ENCODE peak calls at places on chromosome 11, in nine cellular contexts. One of them, this sample, is unnamed.

GRCh38 chr11:35845860-35846259 is 98.0 kb upstream of the LDLRAD3 start:
- DNase-seq in ureter: no peak
- DNase-seq in DMS 273 treated with DMSO at 0.1 percent for 48 hours: no peak
- DNase-seq in DMS53: no peak
- DNase-seq in caudate nucleus: no peak
- DNase-seq in NCI-H1105: no peak
- DNase-seq in transverse colon: no peak
- DNase-seq in Peyer's patch: no peak
- DNase-seq in fibroblast of lung: no peak
- DNase-seq in this sample: no peak

GRCh38 chr11:67111261-67111660 is 7.8 kb upstream of the KDM2A start:
- DNase-seq in ureter: no peak
- DNase-seq in DMS 273 treated with DMSO at 0.1 percent for 48 hours: peak
- DNase-seq in DMS53: no peak
- DNase-seq in caudate nucleus: no peak
- DNase-seq in NCI-H1105: no peak
- DNase-seq in transverse colon: no peak
- DNase-seq in Peyer's patch: no peak
- DNase-seq in fibroblast of lung: peak
- DNase-seq in this sample: no peak

GRCh38 chr11:114354076-114354475 is 46.2 kb downstream of the C11orf71 start:
- DNase-seq in ureter: no peak
- DNase-seq in DMS 273 treated with DMSO at 0.1 percent for 48 hours: no peak
- DNase-seq in DMS53: peak
- DNase-seq in caudate nucleus: no peak
- DNase-seq in NCI-H1105: no peak
- DNase-seq in transverse colon: no peak
- DNase-seq in Peyer's patch: no peak
- DNase-seq in fibroblast of lung: peak
- DNase-seq in this sample: no peak

GRCh38 chr11:17014774-17015638 is 792 bp upstream of the PLEKHA7 start:
- DNase-seq in ureter: no peak
- DNase-seq in DMS 273 treated with DMSO at 0.1 percent for 48 hours: no peak
- DNase-seq in DMS53: peak
- DNase-seq in caudate nucleus: no peak
- DNase-seq in NCI-H1105: peak
- DNase-seq in transverse colon: peak
- DNase-seq in Peyer's patch: peak
- DNase-seq in fibroblast of lung: peak
- DNase-seq in this sample: no peak

GRCh38 chr11:17915500-17916143 is 97.2 kb downstream of the SERGEF start:
- DNase-seq in ureter: no peak
- DNase-seq in DMS 273 treated with DMSO at 0.1 percent for 48 hours: no peak
- DNase-seq in DMS53: peak
- DNase-seq in caudate nucleus: no peak
- DNase-seq in NCI-H1105: no peak
- DNase-seq in transverse colon: no peak
- DNase-seq in Peyer's patch: no peak
- DNase-seq in fibroblast of lung: no peak
- DNase-seq in this sample: no peak

GRCh38 chr11:118194835-118195627 is 18.6 kb upstream of the SCN2B start:
- DNase-seq in ureter: peak
- DNase-seq in DMS 273 treated with DMSO at 0.1 percent for 48 hours: no peak
- DNase-seq in DMS53: peak
- DNase-seq in caudate nucleus: no peak
- DNase-seq in NCI-H1105: peak
- DNase-seq in transverse colon: peak
- DNase-seq in Peyer's patch: peak
- DNase-seq in fibroblast of lung: peak
- DNase-seq in this sample: no peak

GRCh38 chr11:56885182-56885581 is 103.5 kb upstream of the OR5AK2 start:
- DNase-seq in ureter: no peak
- DNase-seq in DMS 273 treated with DMSO at 0.1 percent for 48 hours: no peak
- DNase-seq in DMS53: peak
- DNase-seq in caudate nucleus: no peak
- DNase-seq in NCI-H1105: no peak
- DNase-seq in transverse colon: peak
- DNase-seq in Peyer's patch: peak
- DNase-seq in fibroblast of lung: no peak
- DNase-seq in this sample: no peak

GRCh38 chr11:76600124-76600655 is 70.4 kb downstream of the LRRC32 start:
- DNase-seq in ureter: no peak
- DNase-seq in DMS 273 treated with DMSO at 0.1 percent for 48 hours: no peak
- DNase-seq in DMS53: no peak
- DNase-seq in caudate nucleus: no peak
- DNase-seq in NCI-H1105: no peak
- DNase-seq in transverse colon: no peak
- DNase-seq in Peyer's patch: peak
- DNase-seq in fibroblast of lung: no peak
- DNase-seq in this sample: no peak

GRCh38 chr11:115477410-115477809 is 26.8 kb downstream of the CADM1 start:
- DNase-seq in ureter: no peak
- DNase-seq in DMS 273 treated with DMSO at 0.1 percent for 48 hours: no peak
- DNase-seq in DMS53: peak
- DNase-seq in caudate nucleus: no peak
- DNase-seq in NCI-H1105: no peak
- DNase-seq in transverse colon: no peak
- DNase-seq in Peyer's patch: no peak
- DNase-seq in fibroblast of lung: no peak
- DNase-seq in this sample: no peak

GRCh38 chr11:1920909-1921575 is 1.5 kb downstream of the TNNT3 start:
- DNase-seq in ureter: peak
- DNase-seq in DMS 273 treated with DMSO at 0.1 percent for 48 hours: no peak
- DNase-seq in DMS53: peak
- DNase-seq in caudate nucleus: no peak
- DNase-seq in NCI-H1105: no peak
- DNase-seq in transverse colon: no peak
- DNase-seq in Peyer's patch: no peak
- DNase-seq in fibroblast of lung: no peak
- DNase-seq in this sample: no peak

GRCh38 chr11:64611961-64612646 is 21.1 kb downstream of the SLC22A12 start:
- DNase-seq in ureter: no peak
- DNase-seq in DMS 273 treated with DMSO at 0.1 percent for 48 hours: no peak
- DNase-seq in DMS53: no peak
- DNase-seq in caudate nucleus: no peak
- DNase-seq in NCI-H1105: no peak
- DNase-seq in transverse colon: no peak
- DNase-seq in Peyer's patch: no peak
- DNase-seq in fibroblast of lung: no peak
- DNase-seq in this sample: no peak

GRCh38 chr11:11909727-11910126 is 68.0 kb downstream of the USP47 start:
- DNase-seq in ureter: no peak
- DNase-seq in DMS 273 treated with DMSO at 0.1 percent for 48 hours: no peak
- DNase-seq in DMS53: no peak
- DNase-seq in caudate nucleus: no peak
- DNase-seq in NCI-H1105: no peak
- DNase-seq in transverse colon: no peak
- DNase-seq in Peyer's patch: no peak
- DNase-seq in fibroblast of lung: peak
- DNase-seq in this sample: no peak

GRCh38 chr11:86938900-86939880 is 16.0 kb downstream of the FZD4 start:
- DNase-seq in ureter: no peak
- DNase-seq in DMS 273 treated with DMSO at 0.1 percent for 48 hours: peak
- DNase-seq in DMS53: peak
- DNase-seq in caudate nucleus: no peak
- DNase-seq in NCI-H1105: peak
- DNase-seq in transverse colon: no peak
- DNase-seq in Peyer's patch: no peak
- DNase-seq in fibroblast of lung: peak
- DNase-seq in this sample: peak

GRCh38 chr11:11701070-11701469 is 79.3 kb upstream of the GALNT18 start:
- DNase-seq in ureter: no peak
- DNase-seq in DMS 273 treated with DMSO at 0.1 percent for 48 hours: no peak
- DNase-seq in DMS53: no peak
- DNase-seq in caudate nucleus: no peak
- DNase-seq in NCI-H1105: no peak
- DNase-seq in transverse colon: no peak
- DNase-seq in Peyer's patch: no peak
- DNase-seq in fibroblast of lung: peak
- DNase-seq in this sample: no peak

GRCh38 chr11:113634940-113635575 is 71.0 kb downstream of the TMPRSS5 start:
- DNase-seq in ureter: no peak
- DNase-seq in DMS 273 treated with DMSO at 0.1 percent for 48 hours: peak
- DNase-seq in DMS53: no peak
- DNase-seq in caudate nucleus: no peak
- DNase-seq in NCI-H1105: no peak
- DNase-seq in transverse colon: no peak
- DNase-seq in Peyer's patch: no peak
- DNase-seq in fibroblast of lung: no peak
- DNase-seq in this sample: no peak

GRCh38 chr11:76783901-76784813 is 1.0 kb downstream of the TSKU start:
- DNase-seq in ureter: peak
- DNase-seq in DMS 273 treated with DMSO at 0.1 percent for 48 hours: no peak
- DNase-seq in DMS53: peak
- DNase-seq in caudate nucleus: no peak
- DNase-seq in NCI-H1105: no peak
- DNase-seq in transverse colon: peak
- DNase-seq in Peyer's patch: no peak
- DNase-seq in fibroblast of lung: peak
- DNase-seq in this sample: no peak

GRCh38 chr11:48062649-48063048 is 82.3 kb downstream of the PTPRJ start:
- DNase-seq in ureter: no peak
- DNase-seq in DMS 273 treated with DMSO at 0.1 percent for 48 hours: no peak
- DNase-seq in DMS53: no peak
- DNase-seq in caudate nucleus: no peak
- DNase-seq in NCI-H1105: no peak
- DNase-seq in transverse colon: no peak
- DNase-seq in Peyer's patch: no peak
- DNase-seq in fibroblast of lung: no peak
- DNase-seq in this sample: no peak